ENCODE peak calls at places on chromosomes 12 and 14, in four cellular contexts. K, U, N and I are unnamed samples.

GRCh38 chr12:88308825-88309224 is 166.7 kb downstream of the TMTC3 start:
- DNase-seq in K (no peak), U (no peak), N (no peak), I (no peak)

GRCh38 chr14:88612981-88613380 is 50.1 kb downstream of the ZC3H14 start:
- DNase-seq in K (no peak), U (no peak), N (no peak), I (no peak)

GRCh38 chr14:106200539-106201310 is 674.3 kb downstream of the TMEM121 start:
- DNase-seq in K (no peak), U (no peak), N (no peak), I (no peak)

GRCh38 chr12:47899466-47899865 is 5.3 kb downstream of the VDR start:
- DNase-seq in K (no peak), U (no peak), N (no peak), I (no peak)

GRCh38 chr12:122951979-122952892 is 14.0 kb downstream of the ABCB9 start:
- DNase-seq in K (peak; percentile 66), U (peak; percentile 59), N (peak; percentile 84), I (peak; percentile 76)

GRCh38 chr12:121712462-121713256 is at the start of gene TMEM120B:
- DNase-seq in K (peak; percentile 73), U (no peak), N (peak; percentile 90), I (peak; percentile 76)

GRCh38 chr14:103629503-103630121 is 601 bp downstream of the KLC1 start:
- DNase-seq in K (peak; percentile 33), U (no peak), N (peak; percentile 55), I (peak; percentile 73)

GRCh38 chr14:88333036-88333435 is 10.0 kb upstream of the KCNK10 start:
- DNase-seq in K (no peak), U (no peak), N (no peak), I (no peak)

GRCh38 chr14:32762886-32763285 is 175.8 kb upstream of the NPAS3 start:
- DNase-seq in K (no peak), U (no peak), N (no peak), I (no peak)

GRCh38 chr12:116263844-116264243 is 13.6 kb downstream of the MED13L start:
- DNase-seq in K (no peak), U (no peak), N (no peak), I (no peak)

GRCh38 chr12:85188609-85189008 is 91.4 kb upstream of the ALX1 start:
- DNase-seq in K (no peak), U (no peak), N (no peak), I (no peak)

GRCh38 chr12:124087251-124088141 is 114.5 kb downstream of the ZNF664 start:
- DNase-seq in K (no peak), U (no peak), N (no peak), I (no peak)

GRCh38 chr14:77290705-77291104 is 19.7 kb upstream of the NGB start:
- DNase-seq in K (no peak), U (no peak), N (no peak), I (no peak)

GRCh38 chr12:56487448-56488040 is 417 bp downstream of the GLS2 start:
- DNase-seq in K (no peak), U (no peak), N (peak; percentile 52), I (peak; percentile 22)

GRCh38 chr12:22974865-22975264 is 349.9 kb downstream of the ETNK1 start:
- DNase-seq in K (no peak), U (peak; percentile 15), N (no peak), I (no peak)

GRCh38 chr12:46977976-46978375 is 101.4 kb upstream of the PCED1B start:
- DNase-seq in K (no peak), U (no peak), N (no peak), I (no peak)

GRCh38 chr14:36014236-36014635 is 162.3 kb downstream of the PTCSC3 start:
- DNase-seq in K (no peak), U (no peak), N (no peak), I (no peak)

GRCh38 chr14:25006961-25007795 is 42.8 kb downstream of the STXBP6 start:
- DNase-seq in K (no peak), U (no peak), N (no peak), I (no peak)

GRCh38 chr12:75705749-75706719 is 194.6 kb upstream of the KRR1 start:
- DNase-seq in K (no peak), U (peak; percentile 64), N (no peak), I (no peak)

GRCh38 chr12:6526766-6527525 is 7.4 kb upstream of the GAPDH start:
- DNase-seq in K (peak; percentile 56), U (no peak), N (no peak), I (no peak)

GRCh38 chr14:63852817-63853730 is at the start of gene SYNE2:
- DNase-seq in K (peak; percentile 48), U (no peak), N (peak; percentile 85), I (peak; percentile 85)

GRCh38 chr12:65204886-65205525 is 35.6 kb downstream of the LEMD3 start:
- DNase-seq in K (no peak), U (no peak), N (no peak), I (no peak)

GRCh38 chr12:24821691-24822090 is 127.2 kb downstream of the BCAT1 start:
- DNase-seq in K (no peak), U (no peak), N (no peak), I (no peak)

GRCh38 chr14:32940066-32940651 is 1.5 kb downstream of the NPAS3 start:
- DNase-seq in K (no peak), U (no peak), N (no peak), I (no peak)

GRCh38 chr14:91303091-91303923 is 58.8 kb upstream of the GPR68 start:
- DNase-seq in K (no peak), U (peak; percentile 49), N (no peak), I (peak; percentile 89)

DNA sequence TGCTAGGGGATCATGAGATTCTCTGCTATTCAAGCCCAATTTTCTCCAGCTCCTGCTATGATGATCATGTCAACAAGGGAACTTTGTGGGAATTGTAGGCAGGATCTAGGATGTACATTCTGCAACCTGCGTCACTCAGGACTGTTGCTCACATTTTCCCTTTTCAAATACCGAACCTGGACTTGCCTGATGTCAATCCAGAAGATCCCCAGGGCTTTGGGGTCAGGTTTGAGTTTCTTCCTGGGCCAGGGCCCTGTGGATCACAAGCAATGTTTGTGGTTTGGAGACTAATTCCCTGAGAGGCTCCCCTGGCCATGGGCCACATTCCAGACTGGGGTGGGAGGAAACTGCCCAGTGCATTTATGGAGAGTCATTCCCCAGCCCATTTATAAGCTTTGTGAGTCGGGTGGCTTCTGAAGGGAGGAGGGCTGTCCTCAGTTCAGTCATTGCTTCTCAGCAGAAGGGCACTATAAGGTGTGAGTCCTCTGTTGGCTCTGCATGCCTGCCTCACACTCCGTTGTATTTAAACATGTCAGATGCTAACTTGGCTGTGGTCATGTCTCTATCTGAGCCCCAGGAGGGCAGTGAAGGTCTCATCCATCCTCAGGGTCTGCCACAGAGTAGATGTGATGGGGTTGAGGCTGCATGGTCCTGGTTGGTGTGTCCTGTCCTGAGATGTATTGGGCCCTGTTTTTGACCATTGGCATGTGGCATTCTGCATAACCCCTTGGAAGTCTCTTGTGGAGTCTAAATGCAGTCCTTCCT is 6.5 kb downstream of the KRT86 start:
- DNase-seq in K (peak; percentile 97), U (peak; percentile 90), N (peak; percentile 47), I (no peak)
- TF ChIP-seq POLR2AphosphoS5 in K (peak; percentile 59), U (peak; percentile 76), N (peak; percentile 13), I (no peak)

DNA sequence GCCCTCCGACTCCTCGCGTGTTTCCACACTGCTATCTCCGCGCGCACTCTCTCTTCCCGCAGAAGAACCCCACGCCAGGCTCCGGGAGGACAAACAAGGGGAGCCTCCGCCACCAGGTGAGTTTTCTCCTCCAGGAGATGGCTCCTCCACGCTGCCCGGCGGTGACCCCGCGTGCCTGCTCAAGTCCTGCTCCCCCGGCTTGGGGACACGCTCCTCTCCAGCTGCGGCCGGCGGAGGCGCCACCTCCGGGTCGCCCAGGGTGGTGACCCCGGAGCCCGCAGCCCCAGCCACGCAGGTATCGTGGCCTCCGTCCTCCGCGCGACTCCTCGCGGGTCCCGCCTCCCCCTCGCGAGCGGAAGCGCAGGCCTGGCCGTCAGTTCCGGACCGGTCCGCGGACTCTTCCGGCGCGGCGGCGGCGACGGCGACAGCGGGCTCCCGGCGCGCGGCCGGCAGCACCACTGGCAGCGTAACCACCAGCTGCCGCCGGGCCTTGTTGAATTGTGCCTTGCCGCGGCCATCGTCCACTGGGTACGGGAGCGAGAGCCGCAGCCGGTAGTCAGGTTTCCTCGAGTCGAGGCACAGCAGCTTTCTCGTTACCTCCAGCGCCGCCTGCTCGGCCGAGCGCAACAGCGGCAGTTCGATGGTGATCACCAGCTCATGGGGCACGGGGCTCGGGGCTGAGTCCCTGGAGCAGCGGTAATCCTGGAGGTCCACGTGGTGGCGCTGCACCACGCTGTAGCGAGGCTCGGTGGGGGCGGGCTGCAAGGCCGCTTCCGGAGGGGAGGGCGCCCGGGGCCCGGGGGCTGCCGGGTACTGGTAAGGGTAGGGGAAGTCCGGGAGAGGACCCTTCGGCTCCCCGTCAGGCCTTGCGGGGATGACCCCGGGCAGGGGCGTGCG is 1.1 kb downstream of the DNAAF2 start:
- DNase-seq in K (peak; percentile 82), U (peak; percentile 88), N (peak; percentile 91), I (peak; percentile 83)
- TF ChIP-seq POLR2A in K (peak; percentile 27), U (peak; percentile 60), N (no peak), I (peak; percentile 87)

DNA sequence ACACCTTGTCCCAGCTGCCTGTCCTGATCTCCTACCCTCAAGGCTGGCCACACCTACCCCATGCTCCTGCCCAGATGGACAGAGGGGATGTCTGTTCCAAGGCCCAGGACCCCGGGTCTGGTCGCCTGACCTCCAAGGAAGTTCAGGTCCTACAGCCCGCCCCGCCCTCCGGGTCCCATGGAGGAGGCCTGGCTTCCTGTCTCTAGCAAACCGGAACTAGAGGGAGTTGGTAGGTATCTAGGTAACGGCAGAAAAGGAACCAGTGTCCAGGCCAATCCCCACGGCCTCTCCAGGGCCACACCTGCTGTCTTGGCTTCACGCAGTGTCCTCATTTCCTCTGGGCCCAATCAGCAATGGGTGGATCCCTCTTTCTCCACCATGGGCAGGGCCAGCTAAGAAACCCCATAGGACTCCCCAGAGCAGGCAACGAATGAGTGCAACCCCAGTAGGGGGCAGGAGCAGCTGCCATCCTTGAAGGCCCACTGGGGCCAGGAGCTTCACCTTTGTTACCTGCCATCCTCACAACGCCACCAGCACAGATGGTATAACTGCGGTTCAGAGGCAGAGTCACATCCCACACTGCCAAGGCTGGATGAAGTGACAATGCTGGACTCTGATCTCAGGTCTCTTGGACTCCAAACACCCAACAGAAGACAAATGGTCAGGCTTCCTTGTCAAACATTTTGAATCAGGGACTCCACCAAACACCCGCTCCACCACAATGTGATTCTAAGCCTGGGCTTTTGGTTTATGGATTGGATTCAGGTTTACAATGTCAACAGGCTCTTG is 25.1 kb upstream of the RPLP0 start:
- DNase-seq in K (no peak), U (no peak), N (peak; percentile 74), I (no peak)
- TF ChIP-seq POLR2AphosphoS5 in K (no peak), U (no peak), N (no peak), I (no peak)

DNA sequence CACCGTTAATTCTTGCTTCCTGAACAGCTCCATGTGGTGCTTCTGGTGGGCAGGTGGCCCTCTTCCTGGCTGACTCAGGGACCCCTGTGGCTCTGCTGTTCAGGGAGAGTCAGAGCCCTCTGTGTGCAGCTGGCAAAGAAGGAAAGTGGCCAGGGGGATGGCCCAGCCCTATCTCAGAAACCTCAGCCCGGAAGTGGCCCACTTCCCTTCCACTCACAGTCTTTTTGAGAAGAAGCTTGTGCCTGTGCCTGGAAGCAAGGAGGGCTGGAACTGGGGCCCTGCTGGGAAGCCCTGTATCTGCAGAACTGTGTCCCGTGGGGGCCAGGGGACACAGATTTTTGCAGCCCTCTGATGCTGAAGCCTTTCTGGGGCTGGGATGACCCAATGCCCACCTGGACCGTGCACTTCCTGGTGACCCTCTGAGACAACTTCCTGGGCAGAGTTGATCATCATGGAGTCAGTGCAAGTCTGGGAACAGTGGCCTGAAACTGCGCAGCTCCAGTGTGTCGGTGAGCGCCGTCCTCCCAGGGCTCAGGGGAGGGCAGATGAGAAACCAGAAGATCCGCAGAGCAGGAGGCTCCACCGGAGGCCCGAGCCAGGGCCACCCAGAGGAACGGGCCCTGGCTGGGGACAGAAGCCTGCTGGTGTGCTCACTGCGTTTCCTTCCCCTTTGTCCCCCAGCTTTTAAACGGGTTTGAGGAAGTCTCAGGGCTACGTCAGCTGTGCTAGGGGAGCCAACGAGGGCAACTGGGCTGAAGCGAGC is 217.3 kb upstream of the RTL1 start:
- DNase-seq in K (no peak), U (no peak), N (peak; percentile 26), I (peak; percentile 29)
- TF ChIP-seq POLR2A in K (no peak), U (no peak), N (no peak), I (no peak)

GRCh38 chr12:54352022-54352531 is 12.2 kb downstream of the GPR84 start:
- DNase-seq in K (no peak), U (no peak), N (peak; percentile 49), I (no peak)
- TF ChIP-seq POLR2AphosphoS5 in K (no peak), U (no peak), N (no peak), I (no peak)